ENCODE peak calls at places on chromosomes 5 and 9, in eight cellular contexts. One of them, this sample, is unnamed.

GRCh38 chr9:116437411-116438370 is 249.4 kb upstream of the TRIM32 start:
- DNase-seq in activated naive CD8-positive, alpha-beta T cell treated with anti-CD3 and anti-CD28 coated beads, Interleukin-2, amount 50 U/mL, for 24 hours: no peak
- DNase-seq in activated naive CD4-positive, alpha-beta T cell: no peak
- DNase-seq in HFFc6: no peak
- DNase-seq in DMS 273 treated with DMSO at 0.1 percent for 48 hours: no peak
- DNase-seq in Caco-2: peak
- DNase-seq in activated B cell treated with CpG ODN at 0.5 μM for 24 hours: no peak
- DNase-seq in B cell: no peak
- DNase-seq in this sample: no peak

GRCh38 chr9:121750259-121750714 is 98.9 kb downstream of the DAB2IP start:
- DNase-seq in HFFc6: no peak
- DNase-seq in DMS 273 treated with DMSO at 0.1 percent for 48 hours: no peak
- DNase-seq in B cell: no peak
- DNase-seq in activated B cell treated with CpG ODN at 0.5 μM for 24 hours: no peak
- DNase-seq in Caco-2: no peak
- DNase-seq in activated naive CD8-positive, alpha-beta T cell treated with anti-CD3 and anti-CD28 coated beads, Interleukin-2, amount 50 U/mL, for 24 hours: no peak
- DNase-seq in activated naive CD4-positive, alpha-beta T cell: no peak
- DNase-seq in this sample: no peak

GRCh38 chr5:64147849-64148441 is 17.7 kb upstream of the RNF180 start:
- DNase-seq in HFFc6: peak
- DNase-seq in activated naive CD4-positive, alpha-beta T cell: no peak
- DNase-seq in Caco-2: peak
- DNase-seq in DMS 273 treated with DMSO at 0.1 percent for 48 hours: peak
- DNase-seq in activated naive CD8-positive, alpha-beta T cell treated with anti-CD3 and anti-CD28 coated beads, Interleukin-2, amount 50 U/mL, for 24 hours: peak
- DNase-seq in activated B cell treated with CpG ODN at 0.5 μM for 24 hours: no peak
- DNase-seq in B cell: no peak
- DNase-seq in this sample: peak

GRCh38 chr9:20512636-20513035 is 109.7 kb downstream of the MLLT3 start:
- DNase-seq in DMS 273 treated with DMSO at 0.1 percent for 48 hours: no peak
- DNase-seq in HFFc6: peak
- DNase-seq in activated naive CD8-positive, alpha-beta T cell treated with anti-CD3 and anti-CD28 coated beads, Interleukin-2, amount 50 U/mL, for 24 hours: no peak
- DNase-seq in B cell: no peak
- DNase-seq in activated B cell treated with CpG ODN at 0.5 μM for 24 hours: no peak
- DNase-seq in Caco-2: no peak
- DNase-seq in activated naive CD4-positive, alpha-beta T cell: no peak
- DNase-seq in this sample: no peak

GRCh38 chr5:84088996-84089395 is 295.7 kb downstream of the EDIL3 start:
- DNase-seq in activated B cell treated with CpG ODN at 0.5 μM for 24 hours: no peak
- DNase-seq in activated naive CD4-positive, alpha-beta T cell: no peak
- DNase-seq in Caco-2: no peak
- DNase-seq in DMS 273 treated with DMSO at 0.1 percent for 48 hours: no peak
- DNase-seq in HFFc6: no peak
- DNase-seq in B cell: no peak
- DNase-seq in activated naive CD8-positive, alpha-beta T cell treated with anti-CD3 and anti-CD28 coated beads, Interleukin-2, amount 50 U/mL, for 24 hours: no peak
- DNase-seq in this sample: peak

GRCh38 chr5:107855171-107855570 is 184.4 kb upstream of the EFNA5 start:
- DNase-seq in B cell: no peak
- DNase-seq in DMS 273 treated with DMSO at 0.1 percent for 48 hours: no peak
- DNase-seq in activated naive CD8-positive, alpha-beta T cell treated with anti-CD3 and anti-CD28 coated beads, Interleukin-2, amount 50 U/mL, for 24 hours: no peak
- DNase-seq in activated naive CD4-positive, alpha-beta T cell: no peak
- DNase-seq in HFFc6: no peak
- DNase-seq in Caco-2: no peak
- DNase-seq in activated B cell treated with CpG ODN at 0.5 μM for 24 hours: no peak
- DNase-seq in this sample: peak

GRCh38 chr9:109270971-109271900 is 49.6 kb downstream of the EPB41L4B start:
- DNase-seq in activated B cell treated with CpG ODN at 0.5 μM for 24 hours: no peak
- DNase-seq in DMS 273 treated with DMSO at 0.1 percent for 48 hours: no peak
- DNase-seq in B cell: no peak
- DNase-seq in activated naive CD4-positive, alpha-beta T cell: no peak
- DNase-seq in Caco-2: no peak
- DNase-seq in activated naive CD8-positive, alpha-beta T cell treated with anti-CD3 and anti-CD28 coated beads, Interleukin-2, amount 50 U/mL, for 24 hours: no peak
- DNase-seq in HFFc6: no peak
- DNase-seq in this sample: no peak

GRCh38 chr5:109062669-109063068 is 315.0 kb downstream of the FER start:
- DNase-seq in B cell: no peak
- DNase-seq in activated naive CD8-positive, alpha-beta T cell treated with anti-CD3 and anti-CD28 coated beads, Interleukin-2, amount 50 U/mL, for 24 hours: no peak
- DNase-seq in activated naive CD4-positive, alpha-beta T cell: no peak
- DNase-seq in activated B cell treated with CpG ODN at 0.5 μM for 24 hours: no peak
- DNase-seq in Caco-2: no peak
- DNase-seq in HFFc6: peak
- DNase-seq in DMS 273 treated with DMSO at 0.1 percent for 48 hours: no peak
- DNase-seq in this sample: no peak

GRCh38 chr9:123637596-123637939 is 281.6 kb downstream of the CRB2 start:
- DNase-seq in activated B cell treated with CpG ODN at 0.5 μM for 24 hours: no peak
- DNase-seq in Caco-2: no peak
- DNase-seq in activated naive CD4-positive, alpha-beta T cell: no peak
- DNase-seq in HFFc6: no peak
- DNase-seq in DMS 273 treated with DMSO at 0.1 percent for 48 hours: no peak
- DNase-seq in B cell: peak
- DNase-seq in activated naive CD8-positive, alpha-beta T cell treated with anti-CD3 and anti-CD28 coated beads, Interleukin-2, amount 50 U/mL, for 24 hours: no peak
- DNase-seq in this sample: peak

This sample was measured in SK-MEL-5.